ENCODE peak calls at places on chromosome 14, in nine cellular contexts. C is sigmoid colon; I is esophagus squamous epithelium; U is ovary; F is brain microvascular endothelial cell; T is GM23338; J is CD4-positive, alpha-beta T cell; Q is fibroblast of lung; W is lower lobe of right lung. N is an unnamed sample.

GRCh38 chr14:97336816-97337215 is 539.6 kb downstream of the VRK1 start:
- DNase-seq in C (no peak), I (no peak), U (no peak), F (no peak), T (no peak), J (no peak), Q (no peak), W (no peak), N (no peak)

GRCh38 chr14:24915958-24916595 is 133.9 kb downstream of the STXBP6 start:
- DNase-seq in C (no peak), I (no peak), U (no peak), F (no peak), T (no peak), J (no peak), Q (no peak), W (no peak), N (no peak)

GRCh38 chr14:59086241-59086899 is 102.1 kb upstream of the DAAM1 start:
- DNase-seq in C (no peak), I (no peak), U (no peak), F (peak; percentile 78), T (no peak), J (no peak), Q (peak; percentile 35), W (no peak), N (no peak)

GRCh38 chr14:92917041-92917940 is 5.7 kb upstream of the CHGA start:
- DNase-seq in C (no peak), I (no peak), U (no peak), F (no peak), T (no peak), J (no peak), Q (no peak), W (no peak), N (no peak)

GRCh38 chr14:79965896-79966295 is 245.4 kb downstream of the DIO2 start:
- DNase-seq in C (no peak), I (no peak), U (no peak), F (no peak), T (no peak), J (no peak), Q (no peak), W (no peak), N (no peak)

GRCh38 chr14:31950760-31951637 is 126.1 kb upstream of the ARHGAP5 start:
- DNase-seq in C (no peak), I (no peak), U (peak; percentile 58), F (no peak), T (peak; percentile 59), J (no peak), Q (peak; percentile 70), W (no peak), N (peak; percentile 79)

GRCh38 chr14:93648440-93649168 is 139.7 kb downstream of the PRIMA1 start:
- DNase-seq in C (no peak), I (no peak), U (no peak), F (peak; percentile 3), T (peak; percentile 77), J (no peak), Q (no peak), W (no peak), N (peak; percentile 34)

GRCh38 chr14:102866982-102867761 is 55.3 kb upstream of the AMN start:
- DNase-seq in C (no peak), I (no peak), U (no peak), F (no peak), T (no peak), J (no peak), Q (no peak), W (no peak), N (no peak)

GRCh38 chr14:68888025-68888850 is 90.9 kb downstream of the ACTN1 start:
- DNase-seq in C (peak; percentile 86), I (no peak), U (no peak), F (peak; percentile 43), T (no peak), J (no peak), Q (no peak), W (no peak), N (no peak)

GRCh38 chr14:68884031-68885030 is 91.5 kb upstream of the ZFP36L1 start:
- DNase-seq in C (peak; percentile 93), I (no peak), U (peak; percentile 36), F (peak; percentile 76), T (no peak), J (no peak), Q (peak; percentile 95), W (no peak), N (peak; percentile 62)

GRCh38 chr14:68885226-68886108 is 92.6 kb upstream of the ZFP36L1 start:
- DNase-seq in C (peak; percentile 63), I (no peak), U (no peak), F (no peak), T (no peak), J (no peak), Q (no peak), W (no peak), N (no peak)

GRCh38 chr14:68888883-68889282 is 90.2 kb downstream of the ACTN1 start:
- DNase-seq in C (peak; percentile 49), I (no peak), U (no peak), F (no peak), T (no peak), J (no peak), Q (no peak), W (no peak), N (no peak)

GRCh38 chr14:68886109-68886434 is 93.0 kb downstream of the ACTN1 start:
- DNase-seq in C (peak; percentile 81), I (no peak), U (no peak), F (no peak), T (peak; percentile 10), J (no peak), Q (peak; percentile 12), W (no peak), N (no peak)
- TF ChIP-seq CTCF in C (no peak), I (no peak), U (no peak), F (no peak), T (no peak), J (no peak), Q (no peak), W (no peak), N (no peak)

GRCh38 chr14:68966872-68967301 is 12.2 kb downstream of the ACTN1 start:
- DNase-seq in C (peak; percentile 62), I (no peak), U (no peak), F (peak; percentile 26), T (no peak), J (no peak), Q (peak; percentile 58), W (no peak), N (no peak)

GRCh38 chr14:68965261-68965761 is 13.8 kb downstream of the ACTN1 start:
- DNase-seq in C (no peak), I (no peak), U (no peak), F (no peak), T (no peak), J (no peak), Q (no peak), W (no peak), N (no peak)

GRCh38 chr14:68961781-68962584 is 17.1 kb downstream of the ACTN1 start:
- DNase-seq in C (no peak), I (no peak), U (no peak), F (no peak), T (peak; percentile 84), J (no peak), Q (peak; percentile 51), W (no peak), N (peak; percentile 88)

GRCh38 chr14:68962681-68963080 is 16.4 kb downstream of the ACTN1 start:
- DNase-seq in C (no peak), I (no peak), U (no peak), F (no peak), T (no peak), J (no peak), Q (no peak), W (no peak), N (no peak)

DNA sequence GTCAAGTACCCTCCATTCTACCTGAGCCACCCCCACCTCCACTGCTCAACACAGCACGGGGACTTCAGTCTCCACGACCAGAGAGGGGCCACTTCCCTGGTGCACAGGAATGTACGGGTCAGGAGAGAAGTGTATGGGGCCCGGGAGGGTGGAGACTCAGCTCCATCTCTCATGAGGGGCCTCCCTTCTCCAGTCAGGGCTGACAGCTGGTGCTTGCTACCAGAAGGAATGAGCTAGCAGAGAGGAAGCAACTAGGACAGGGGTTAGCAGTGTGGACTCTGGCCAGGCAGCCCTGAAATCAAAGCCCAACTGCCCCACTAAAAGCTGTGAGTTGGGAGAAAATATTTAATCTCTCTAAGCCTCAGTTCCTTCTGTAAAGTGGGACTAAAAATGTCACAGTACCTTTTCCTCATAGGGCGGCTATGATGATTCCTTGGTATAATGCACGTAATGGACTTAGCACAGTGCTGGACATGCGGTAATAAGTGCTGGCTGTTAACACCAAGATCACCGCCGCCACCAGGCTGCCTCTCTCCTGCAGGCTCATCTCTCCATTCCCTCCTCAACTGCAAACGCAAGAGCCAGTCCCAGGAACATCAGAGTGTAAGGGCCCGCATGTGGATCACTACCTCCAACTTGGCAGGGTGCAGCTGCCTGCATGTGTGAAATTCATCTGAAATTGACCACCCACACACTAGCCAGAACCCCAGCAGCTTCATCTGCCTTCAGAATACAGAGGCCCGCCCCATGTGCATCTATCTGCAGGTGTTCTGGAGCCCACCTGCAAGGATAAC is 14.6 kb downstream of the ACTN1 start:
- DNase-seq in C (no peak), I (no peak), U (no peak), F (no peak), T (no peak), J (no peak), Q (peak; percentile 81), W (no peak), N (no peak)
- H3K27ac ChIP-seq in C (peak overlapping the region; percentile 99), I (peak overlapping the region; percentile 31), U (no peak overlapping the region), F (no peak overlapping the region), T (peak overlapping the region; percentile 12), J (no peak overlapping the region), Q (peak overlapping the region; percentile 2), W (no peak overlapping the region), N (peak overlapping the region; percentile 69)

GRCh38 chr14:99611639-99612038 is 7.6 kb upstream of the CCDC85C start:
- DNase-seq in C (no peak), I (no peak), U (no peak), F (no peak), T (no peak), J (no peak), Q (no peak), W (no peak), N (no peak)

GRCh38 chr14:99612065-99612736 is 8.2 kb upstream of the CCDC85C start:
- DNase-seq in C (no peak), I (no peak), U (no peak), F (no peak), T (no peak), J (no peak), Q (no peak), W (no peak), N (no peak)

GRCh38 chr14:99606359-99606758 is 2.4 kb upstream of the CCDC85C start:
- DNase-seq in C (no peak), I (no peak), U (no peak), F (no peak), T (no peak), J (no peak), Q (no peak), W (no peak), N (no peak)

GRCh38 chr14:99608591-99608990 is 4.6 kb upstream of the CCDC85C start:
- DNase-seq in C (no peak), I (no peak), U (no peak), F (no peak), T (no peak), J (no peak), Q (no peak), W (no peak), N (no peak)

DNA sequence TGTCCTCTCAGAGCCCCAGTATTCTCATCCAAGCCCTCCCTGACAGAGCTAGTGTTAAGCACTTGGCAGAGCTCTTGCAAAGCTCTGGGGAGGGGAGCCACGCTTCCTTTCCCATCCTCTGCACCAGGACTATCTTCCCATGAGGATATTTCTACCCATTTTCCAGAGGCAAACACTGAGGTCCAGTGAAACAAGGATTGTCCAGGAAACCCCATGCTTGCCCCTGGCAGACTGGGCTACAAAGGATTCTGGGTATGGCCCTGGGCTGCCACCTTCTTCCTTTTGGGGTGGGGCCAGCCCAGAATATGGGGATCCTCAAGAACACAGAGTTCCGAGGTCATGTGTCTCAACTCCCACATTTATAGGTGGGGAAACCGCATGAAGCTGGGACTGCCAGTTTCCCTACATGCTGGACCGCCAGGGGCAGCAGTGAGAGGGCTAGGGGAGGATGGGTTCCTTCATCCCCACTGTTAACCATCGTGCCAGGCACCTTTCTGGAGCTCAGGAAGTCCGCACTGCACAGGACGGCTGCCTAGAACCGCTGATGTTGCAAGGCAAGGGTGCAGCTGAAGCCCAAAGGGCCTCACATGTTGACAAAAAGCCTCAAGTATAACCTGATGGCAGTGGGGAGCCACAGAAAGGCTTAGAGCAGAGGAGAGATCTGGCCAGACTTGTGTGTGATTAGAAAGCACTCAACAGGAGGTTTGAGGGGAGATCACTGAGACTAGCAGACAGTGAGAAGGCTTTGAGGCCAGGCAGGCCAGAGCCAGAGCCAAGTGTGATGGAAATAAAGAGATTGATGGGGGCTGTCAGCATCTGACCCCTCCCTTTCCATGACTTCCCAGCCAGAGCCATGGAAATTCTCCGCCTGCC is 5.5 kb upstream of the CCDC85C start:
- DNase-seq in C (no peak), I (no peak), U (no peak), F (no peak), T (no peak), J (no peak), Q (no peak), W (no peak), N (no peak)
- TF ChIP-seq CTCF in C (peak; percentile 39), I (peak; percentile 46), U (no peak), F (peak; percentile 90), T (no peak), J (peak; percentile 68), Q (peak; percentile 63), W (peak; percentile 39), N (peak; percentile 45)

DNA sequence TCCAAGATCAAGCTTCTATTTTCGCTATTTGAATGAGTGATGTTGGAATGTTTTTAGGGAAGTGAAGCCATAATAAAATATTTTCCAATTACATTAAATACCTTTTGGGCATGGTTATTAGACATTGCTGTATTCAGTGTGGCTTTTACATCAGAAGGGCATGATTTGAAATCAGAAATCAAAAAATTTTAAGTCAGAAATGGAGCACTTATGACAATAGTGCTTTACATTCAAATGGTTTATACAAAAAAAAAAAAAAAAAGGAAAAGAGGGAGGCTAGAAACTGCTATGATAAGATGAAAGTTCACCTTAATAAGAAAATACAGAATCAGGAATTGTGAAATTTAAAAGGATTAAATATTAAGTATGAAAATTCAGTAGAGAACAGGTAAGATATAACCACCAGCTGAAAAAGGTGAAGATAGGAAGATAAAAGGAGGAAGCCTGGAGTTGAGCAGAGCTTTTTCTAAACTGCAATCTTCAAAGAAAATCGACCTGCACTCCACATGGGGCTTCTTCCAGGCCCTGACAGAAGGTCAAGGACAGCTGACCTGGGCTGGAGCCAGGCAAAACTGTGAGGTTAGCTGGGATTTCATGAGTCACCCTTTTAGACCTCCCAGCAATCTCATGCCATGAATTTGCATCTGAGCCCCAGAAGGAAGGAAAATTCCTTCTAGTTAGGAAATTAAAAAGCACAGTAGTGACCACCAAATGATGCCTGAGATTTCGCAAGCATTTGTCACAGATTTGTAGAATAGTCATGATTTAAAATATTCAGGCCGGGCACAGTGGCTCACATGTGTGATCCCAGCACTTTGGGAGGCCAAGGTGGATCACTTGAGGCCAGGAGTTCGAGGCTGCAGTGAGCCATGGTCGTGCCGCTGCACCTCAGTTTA is 23.4 kb upstream of the BMP4 start:
- DNase-seq in C (peak; percentile 80), I (no peak), U (peak; percentile 56), F (peak; percentile 23), T (peak; percentile 75), J (no peak), Q (peak; percentile 85), W (no peak), N (no peak)
- H3K27ac ChIP-seq in C (no peak overlapping the region), I (no peak overlapping the region), U (no peak overlapping the region), F (no peak overlapping the region), T (peak overlapping the region; percentile 8), J (no peak overlapping the region), Q (no peak overlapping the region), W (no peak overlapping the region), N (peak overlapping the region; percentile 19)